ENCODE peak calls at places on chromosomes 2 and 18, in ten cellular contexts. J, D, T, X, U, H, S, V, G and M are unnamed samples. For H3K4me1, the result is how much of the 10 kb centered on the place peaks cover.

GRCh38 chr2:47024046-47024445 is 108.4 kb upstream of the MCFD2 start:
- DNase-seq in J (no peak), D (no peak), T (no peak), X (no peak), U (no peak), H (no peak), S (no peak), V (no peak), G (no peak), M (no peak)

GRCh38 chr2:61671561-61672315 is 133.6 kb upstream of the XPO1 start:
- DNase-seq in J (no peak), D (no peak), T (no peak), X (no peak), U (no peak), H (no peak), S (no peak), V (no peak), G (no peak), M (peak)

GRCh38 chr18:53426656-53427055 is 797.8 kb downstream of the MBD2 start:
- DNase-seq in J (no peak), D (no peak), T (no peak), X (no peak), U (no peak), H (no peak), S (no peak), V (no peak), G (no peak), M (no peak)

GRCh38 chr2:226660524-226660923 is 139.1 kb downstream of the IRS1 start:
- DNase-seq in J (peak), D (peak), T (no peak), X (no peak), U (no peak), H (peak), S (peak), V (no peak), G (peak), M (no peak)

GRCh38 chr2:75424936-75425619 is 135.7 kb downstream of the EVA1A start:
- DNase-seq in J (no peak), D (peak), T (no peak), X (no peak), U (no peak), H (no peak), S (no peak), V (no peak), G (no peak), M (no peak)

GRCh38 chr2:167052825-167053224 is 164.5 kb downstream of the XIRP2 start:
- DNase-seq in J (no peak), D (peak), T (no peak), X (no peak), U (no peak), H (no peak), S (no peak), V (no peak), G (no peak), M (peak)

GRCh38 chr2:233189032-233189431 is 62.4 kb upstream of the ATG16L1 start:
- DNase-seq in J (no peak), D (no peak), T (no peak), X (no peak), U (no peak), H (no peak), S (no peak), V (no peak), G (no peak), M (no peak)

GRCh38 chr2:69911985-69912563 is 2.8 kb upstream of the MXD1 start:
- DNase-seq in J (no peak), D (peak), T (no peak), X (no peak), U (no peak), H (no peak), S (no peak), V (no peak), G (peak), M (peak)

GRCh38 chr2:15730545-15731212 is 139.0 kb downstream of the DDX1 start:
- DNase-seq in J (peak), D (peak), T (peak), X (peak), U (no peak), H (peak), S (peak), V (peak), G (peak), M (peak)

GRCh38 chr18:77124452-77124922 is 8.1 kb downstream of the MBP start:
- DNase-seq in J (peak), D (no peak), T (no peak), X (no peak), U (peak), H (no peak), S (no peak), V (no peak), G (no peak), M (no peak)

GRCh38 chr18:53324353-53324752 is 900.1 kb downstream of the MBD2 start:
- DNase-seq in J (no peak), D (no peak), T (no peak), X (no peak), U (no peak), H (no peak), S (no peak), V (no peak), G (no peak), M (no peak)

GRCh38 chr2:180893752-180894151 is 86.7 kb upstream of the UBE2E3 start:
- DNase-seq in J (no peak), D (no peak), T (no peak), X (no peak), U (no peak), H (no peak), S (no peak), V (no peak), G (no peak), M (no peak)

GRCh38 chr2:237214963-237215362 is 129.3 kb downstream of the COPS8 start:
- DNase-seq in J (no peak), D (no peak), T (no peak), X (no peak), U (no peak), H (no peak), S (no peak), V (no peak), G (no peak), M (no peak)

GRCh38 chr18:68779169-68779568 is 18.7 kb upstream of the CCDC102B start:
- DNase-seq in J (no peak), D (peak), T (no peak), X (no peak), U (no peak), H (no peak), S (no peak), V (no peak), G (no peak), M (peak)

GRCh38 chr2:165067958-165068612 is 112.8 kb upstream of the SLC38A11 start:
- DNase-seq in J (no peak), D (peak), T (peak), X (peak), U (no peak), H (peak), S (no peak), V (no peak), G (peak), M (no peak)

GRCh38 chr2:235866373-235866772 is 301.8 kb downstream of the GBX2 start:
- DNase-seq in J (no peak), D (peak), T (no peak), X (no peak), U (no peak), H (no peak), S (no peak), V (no peak), G (no peak), M (no peak)

GRCh38 chr2:191758420-191759199 is 80.7 kb downstream of the NABP1 start:
- DNase-seq in J (no peak), D (peak), T (peak), X (no peak), U (peak), H (peak), S (peak), V (peak), G (peak), M (peak)

GRCh38 chr2:132978840-132979239 is 308.8 kb upstream of the LYPD1 start:
- DNase-seq in J (no peak), D (no peak), T (no peak), X (no peak), U (no peak), H (no peak), S (no peak), V (no peak), G (no peak), M (no peak)

GRCh38 chr2:150485114-150485870 is 2.2 kb downstream of the RND3 start:
- DNase-seq in J (peak), D (peak), T (peak), X (peak), U (no peak), H (peak), S (peak), V (peak), G (peak), M (peak)
- H3K27ac ChIP-seq in J (peak), D (peak), T (peak), X (peak), U (no peak), H (peak), S (peak), V (peak), G (peak), M (peak)

DNA sequence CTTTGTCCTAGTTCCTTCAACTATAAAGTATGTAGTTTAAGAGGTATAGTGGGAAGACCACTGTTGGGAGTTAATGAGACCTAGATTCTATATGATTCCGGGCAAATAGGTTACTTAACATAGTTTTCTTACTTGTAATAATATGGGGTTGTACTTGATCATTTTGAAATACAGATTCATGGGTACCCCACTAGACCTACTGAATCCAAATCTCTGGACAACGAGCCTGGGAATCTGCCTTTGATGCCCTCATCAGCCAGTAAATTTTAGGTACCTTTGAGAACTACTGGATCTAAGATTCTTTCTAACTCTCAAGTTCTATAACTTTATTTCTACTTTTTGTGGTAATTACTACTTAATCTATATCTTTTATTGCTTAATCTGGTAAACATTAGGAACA is 6.6 kb downstream of the BMPR2 start:
- DNase-seq in J (no peak), D (no peak), T (no peak), X (no peak), U (no peak), H (no peak), S (no peak), V (no peak), G (no peak), M (no peak)
- H3K4me1 ChIP-seq in J (half or more), D (under half), T (under half), X (under half), U (under half), H (half or more), S (under half), V (half or more), G (under half), M (under half)

DNA sequence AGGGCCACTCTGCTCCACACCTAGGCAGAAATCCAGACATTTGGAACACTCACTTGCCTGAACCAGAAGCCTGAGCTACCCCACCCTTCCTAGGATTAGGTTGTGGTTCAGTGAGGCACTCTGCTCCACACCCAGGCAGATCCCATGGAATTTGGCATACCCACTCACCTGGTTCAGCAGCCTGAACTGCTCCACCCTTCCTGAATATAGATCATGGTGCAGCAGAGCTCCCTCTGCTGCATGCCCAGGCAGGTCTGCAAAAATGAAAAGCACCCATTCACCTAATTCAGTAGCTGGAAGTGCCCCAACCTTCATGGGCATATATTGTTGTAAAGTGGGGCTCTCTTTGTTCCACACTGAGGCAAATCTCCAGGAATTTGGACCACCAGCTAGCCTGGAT is 185.1 kb upstream of the CNTNAP5 start:
- DNase-seq in J (no peak), D (no peak), T (no peak), X (no peak), U (no peak), H (no peak), S (no peak), V (no peak), G (no peak), M (peak)
- TF ChIP-seq CTCF in J (no peak), D (no peak), T (no peak), X (no peak), U (no peak), H (no peak), S (no peak), V (no peak), G (no peak), M (peak)

DNA sequence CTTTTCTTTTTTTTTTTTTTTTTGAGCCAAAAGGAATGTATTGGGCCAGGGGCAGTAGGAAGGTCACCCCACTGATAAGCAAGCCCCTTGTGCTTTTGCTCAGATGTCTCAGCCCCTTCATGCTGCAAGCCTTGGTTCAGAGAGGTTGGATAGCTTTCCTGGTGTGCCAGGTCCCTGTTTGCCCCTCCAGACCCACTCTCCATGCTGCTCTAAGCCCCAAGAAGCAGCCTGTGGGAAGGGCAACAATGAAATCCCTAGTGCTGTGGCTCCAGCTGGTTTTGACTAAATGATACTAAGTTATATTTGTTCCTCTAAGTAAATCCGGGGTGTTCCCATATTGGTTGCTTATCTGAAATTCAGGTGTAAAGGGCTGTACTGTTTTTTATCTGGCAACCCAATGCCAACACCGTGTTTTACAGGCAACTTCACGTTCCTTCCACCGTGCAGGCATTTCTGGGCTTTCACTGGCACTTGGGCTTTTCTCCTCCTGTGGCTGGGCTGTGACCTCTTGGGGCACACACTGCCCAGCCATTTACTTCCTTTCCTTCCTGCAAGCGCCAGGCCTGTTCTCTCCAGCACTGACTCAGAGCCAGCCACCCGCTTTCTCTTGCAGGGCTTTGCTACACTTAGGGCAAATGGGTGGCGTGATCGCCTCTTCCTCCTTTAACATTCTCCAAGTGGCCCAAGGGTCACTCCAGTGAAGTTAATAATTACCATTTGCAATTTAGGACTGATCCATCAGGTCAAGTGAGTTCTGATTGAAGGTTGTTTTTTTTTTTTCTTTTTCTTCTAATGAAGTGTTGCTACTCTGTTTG is 21.6 kb downstream of the MERTK start:
- DNase-seq in J (peak), D (no peak), T (no peak), X (peak), U (no peak), H (peak), S (peak), V (peak), G (peak), M (no peak)
- H3K27ac ChIP-seq in J (no peak), D (no peak), T (no peak), X (peak), U (no peak), H (peak), S (peak), V (peak), G (peak), M (no peak)

DNA sequence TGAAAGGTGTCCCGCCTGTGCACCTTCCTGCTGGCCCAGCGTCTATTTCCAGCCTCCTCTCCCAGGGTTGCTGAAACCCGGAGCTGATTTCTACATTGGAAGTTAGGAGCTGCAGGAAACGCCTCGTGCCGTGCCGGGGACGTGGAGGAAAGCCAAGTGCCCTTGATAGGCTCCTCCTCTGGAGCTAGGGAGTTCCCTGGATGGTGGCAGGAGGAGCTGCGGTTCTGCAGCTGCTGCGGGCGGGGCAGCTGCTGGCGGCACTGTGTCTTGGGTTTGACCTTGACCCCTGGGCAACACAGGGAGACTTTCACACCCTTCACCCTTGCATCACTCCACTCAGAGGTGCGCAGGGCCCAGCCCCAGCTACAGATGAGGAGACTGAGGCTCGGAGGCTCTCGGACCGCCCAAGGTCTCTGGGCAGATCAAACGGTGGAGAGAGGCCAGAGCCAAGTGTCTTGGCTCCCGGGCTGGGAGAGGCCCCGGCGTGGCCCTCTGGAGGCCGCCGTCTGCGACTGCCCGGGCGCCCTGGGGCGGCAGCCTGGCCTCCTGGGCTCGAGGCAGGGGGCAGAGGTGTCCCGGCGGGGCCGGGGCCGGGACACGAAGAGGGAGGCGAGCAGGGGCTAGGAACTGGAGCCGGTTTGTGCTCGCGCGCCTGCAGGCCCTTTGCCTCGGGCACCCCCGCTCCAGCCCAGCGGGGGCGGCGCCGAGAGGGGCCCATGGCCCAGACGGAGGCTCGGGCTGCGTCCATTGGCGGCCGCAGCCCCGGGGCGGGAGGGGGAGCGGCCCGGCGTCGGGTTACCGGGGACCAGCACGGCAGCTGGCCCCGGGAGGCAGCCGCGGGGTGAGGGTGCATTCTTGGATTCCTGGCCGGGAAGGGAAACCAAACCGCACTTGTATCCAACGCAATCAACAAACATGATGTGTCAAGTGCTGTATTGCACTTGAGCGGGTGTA is 129.7 kb upstream of the SLC1A4 start:
- DNase-seq in J (peak), D (peak), T (peak), X (peak), U (no peak), H (peak), S (peak), V (peak), G (peak), M (no peak)
- H3K4me1 ChIP-seq in J (under half), D (under half), T (under half), X (under half), U (under half), H (under half), S (under half), V (under half), G (under half), M (under half)

GRCh38 chr18:37783771-37784170 is 218.2 kb upstream of the CELF4 start:
- DNase-seq in J (no peak), D (no peak), T (no peak), X (no peak), U (no peak), H (no peak), S (no peak), V (no peak), G (no peak), M (no peak)

GRCh38 chr18:37779220-37779619 is 213.6 kb upstream of the CELF4 start:
- DNase-seq in J (no peak), D (no peak), T (no peak), X (no peak), U (no peak), H (no peak), S (no peak), V (no peak), G (no peak), M (no peak)

DNA sequence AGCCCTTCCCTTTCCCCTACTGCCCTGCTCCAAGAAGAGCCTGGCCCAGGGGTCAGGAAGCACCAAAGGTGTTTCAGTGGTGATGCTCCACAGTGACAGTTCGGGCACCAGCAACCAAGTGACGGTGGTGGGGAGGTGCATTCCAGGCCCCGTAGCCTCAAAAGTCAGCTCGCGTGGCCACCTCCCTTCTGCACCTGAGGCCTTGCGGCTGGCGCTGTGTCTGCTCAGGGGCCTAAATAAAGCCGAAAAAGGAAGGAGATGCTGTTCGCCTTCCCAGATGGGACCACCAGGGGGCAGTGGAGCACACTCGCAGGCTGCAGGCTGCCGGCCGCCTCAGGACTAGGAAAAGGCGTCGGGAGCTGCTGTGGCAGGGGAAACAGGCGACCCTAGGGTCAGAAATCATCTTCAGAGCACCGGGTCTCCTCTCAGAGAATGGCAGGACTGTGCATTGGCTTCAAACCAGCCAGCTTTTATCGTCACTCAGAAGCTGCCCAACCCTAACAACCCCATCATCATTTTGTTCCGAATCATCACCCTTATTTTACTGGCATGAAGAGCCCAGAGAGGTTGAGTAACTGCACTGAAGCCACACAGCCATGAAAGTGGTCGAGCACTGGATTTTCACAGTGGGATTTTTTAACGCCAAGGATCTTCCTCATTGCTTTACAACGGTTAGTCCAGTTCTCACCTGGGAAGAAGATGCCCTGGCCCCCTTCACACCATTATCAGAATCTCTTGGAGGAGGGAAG is 213.0 kb upstream of the CELF4 start:
- DNase-seq in J (no peak), D (no peak), T (peak), X (peak), U (no peak), H (peak), S (peak), V (peak), G (peak), M (no peak)
- TF ChIP-seq CTCF in J (peak), D (peak), T (peak), X (peak), U (no peak), H (peak), S (peak), V (peak), G (peak), M (peak)